ENCODE peak calls at places on chromosomes 2 and 18, in ten cellular contexts. B is adrenal gland, Y is ovary, X is right lobe of liver, S is Peyer's patch, K is A549, P is H1, U is body of pancreas, D is IMR-90, R is HCT116. T is an unnamed sample.

GRCh38 chr2:99066602-99067001 is 74.9 kb upstream of the C2orf15 start:
- DNase-seq in X (no peak), K (peak), R (peak), B (no peak), S (no peak), P (no peak), Y (no peak), D (peak), U (peak), T (peak)

GRCh38 chr18:24054130-24054529 is 39.6 kb downstream of the TTC39C start:
- DNase-seq in U (no peak), Y (no peak), P (no peak), X (no peak), K (no peak), S (no peak), R (no peak), B (no peak), D (peak), T (no peak)

GRCh38 chr18:80022613-80023012 is 11.6 kb upstream of the RBFA start:
- DNase-seq in S (no peak), X (no peak), P (no peak), K (no peak), Y (no peak), U (no peak), D (peak), B (no peak), R (peak), T (no peak)

GRCh38 chr2:120958623-120959366 is 223.1 kb downstream of the GLI2 start:
- DNase-seq in R (no peak), P (peak), U (no peak), B (no peak), K (no peak), X (no peak), Y (no peak), S (no peak), D (no peak), T (no peak)

GRCh38 chr18:57807336-57808117 is 4.4 kb upstream of the ATP8B1 start:
- DNase-seq in X (no peak), S (no peak), R (no peak), K (no peak), Y (no peak), D (peak), B (no peak), U (peak), P (no peak), T (no peak)

GRCh38 chr2:129092871-129093385 is 774.3 kb upstream of the HS6ST1 start:
- DNase-seq in B (no peak), Y (no peak), P (no peak), X (no peak), S (no peak), D (no peak), K (no peak), U (peak), R (no peak), T (no peak)

GRCh38 chr2:9594361-9595063 is 36.3 kb downstream of the YWHAQ start:
- DNase-seq in K (peak), D (peak), R (peak), P (no peak), Y (no peak), X (no peak), B (peak), S (no peak), U (peak), T (no peak)

GRCh38 chr18:26547302-26548143 is 830 bp downstream of the KCTD1 start:
- DNase-seq in Y (peak), P (no peak), X (peak), S (peak), D (peak), R (no peak), K (peak), U (peak), B (peak), T (no peak)

GRCh38 chr2:120861576-120862191 is 126.0 kb downstream of the GLI2 start:
- DNase-seq in D (peak), P (no peak), X (no peak), S (no peak), K (no peak), R (no peak), U (no peak), B (no peak), Y (peak), T (no peak)

GRCh38 chr2:57373530-57373929 is 673.1 kb upstream of the VRK2 start:
- DNase-seq in S (no peak), X (no peak), K (no peak), Y (no peak), B (no peak), U (no peak), D (peak), P (no peak), R (peak), T (no peak)

DNA sequence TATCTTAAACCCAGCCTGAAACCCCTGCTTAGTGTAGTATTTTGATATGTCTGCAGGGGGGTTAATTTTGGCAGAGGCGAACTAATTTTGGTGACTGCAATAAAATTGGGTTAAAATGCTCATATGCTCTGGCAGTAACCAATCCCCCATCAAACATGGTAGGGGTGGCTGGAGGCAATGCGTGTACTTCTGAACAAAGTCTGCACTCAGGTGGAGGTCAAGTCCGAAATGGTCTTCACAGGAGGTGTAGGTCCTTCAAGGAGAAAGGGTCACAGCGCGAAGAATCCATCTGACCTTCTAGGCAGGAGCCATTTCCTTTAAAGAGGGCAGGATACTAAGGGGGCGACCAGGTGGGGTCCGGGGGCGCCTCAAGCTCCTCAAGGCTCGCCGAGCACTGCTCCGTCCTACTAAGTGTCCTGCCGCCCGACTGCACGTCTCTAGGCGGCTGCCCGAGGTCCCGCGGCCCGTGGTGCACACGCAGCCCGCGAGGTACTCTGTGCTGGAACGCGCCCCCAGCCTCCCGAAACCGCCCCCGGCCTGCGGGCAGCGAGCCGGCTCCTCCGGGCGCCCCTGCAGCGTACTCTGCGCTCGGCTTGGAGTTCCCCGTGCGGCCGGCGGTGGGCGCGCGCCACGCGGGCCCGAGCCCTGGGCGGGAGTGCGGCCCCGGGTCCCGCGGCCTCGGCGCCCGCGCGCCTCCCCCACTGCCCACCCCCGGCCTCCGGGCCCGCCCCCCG is 1.7 kb upstream of the LDLRAD4 start:
- DNase-seq in U (peak), B (peak), X (peak), R (no peak), K (no peak), Y (peak), P (no peak), S (no peak), D (no peak), T (no peak)
- H3K27ac ChIP-seq in U (no peak), B (no peak), X (peak), R (no peak), K (peak), Y (no peak), P (no peak), S (peak), D (no peak), T (no peak)

GRCh38 chr2:127570282-127571250 is 35.1 kb downstream of the MYO7B start:
- DNase-seq in K (no peak), X (no peak), S (no peak), B (peak), Y (peak), U (peak), R (no peak), D (peak), P (no peak), T (no peak)
- TF ChIP-seq POLR2A in K (no peak), X (no peak), S (no peak), B (no peak), Y (no peak), U (no peak), R (no peak), D (no peak), P (no peak), T (no peak)

DNA sequence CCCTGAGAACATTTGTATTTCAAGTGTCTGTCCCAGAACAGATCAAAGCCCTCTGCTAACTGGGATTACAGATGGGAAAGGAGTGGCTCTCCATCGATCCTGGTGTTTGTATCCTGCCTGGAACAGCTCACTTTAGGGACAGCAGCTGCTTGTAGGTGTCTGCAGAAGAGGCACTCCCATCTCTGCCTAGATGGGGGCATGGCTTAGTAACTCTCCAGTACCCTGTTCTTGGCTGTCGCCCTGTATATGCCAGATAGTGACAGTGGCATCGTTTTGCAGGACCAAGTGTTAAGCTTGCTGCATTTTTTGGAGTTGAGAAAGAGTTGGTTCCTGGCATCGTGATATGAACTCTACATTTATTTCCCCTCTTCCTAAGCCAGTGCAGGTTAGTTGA is 189.9 kb downstream of the SH3RF3 start:
- DNase-seq in U (no peak), S (no peak), D (no peak), R (no peak), X (no peak), Y (no peak), P (no peak), B (no peak), K (no peak), T (no peak)
- H3K27ac ChIP-seq in U (no peak), S (peak), D (peak), R (no peak), X (no peak), Y (peak), P (no peak), B (no peak), K (no peak), T (no peak)

GRCh38 chr2:214809751-214810564 is 475 bp upstream of the BARD1 start:
- DNase-seq in D (peak), S (peak), B (peak), P (peak), X (peak), U (peak), R (peak), Y (peak), K (peak), T (peak)
- TF ChIP-seq POLR2A in D (no peak), S (no peak), B (no peak), P (peak), X (peak), U (peak), R (no peak), Y (peak), K (peak), T (peak)

DNA sequence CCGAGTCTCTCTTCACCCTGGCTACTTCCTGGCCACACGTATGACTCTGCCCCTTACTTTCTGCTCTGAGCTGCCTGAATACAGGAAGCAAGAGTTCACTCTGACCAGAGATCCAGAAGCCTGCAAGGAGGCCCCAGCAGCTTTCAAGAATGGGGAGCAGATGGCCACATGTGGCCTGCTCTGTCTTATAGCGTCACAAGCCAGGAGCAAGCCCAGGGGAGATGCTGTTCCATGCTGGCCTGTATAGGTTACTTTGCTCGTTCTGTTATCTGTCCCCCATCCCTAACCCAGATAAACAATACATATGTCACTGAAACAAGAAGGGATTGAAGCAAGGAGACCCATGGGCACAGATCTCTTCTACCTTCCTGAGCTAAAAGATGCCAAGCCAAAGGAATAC is 4.3 kb downstream of the PNKD start:
- DNase-seq in X (no peak), S (no peak), D (no peak), K (no peak), P (no peak), U (no peak), B (no peak), Y (no peak), R (no peak), T (no peak)
- H3K27ac ChIP-seq in X (no peak), S (no peak), D (no peak), K (no peak), P (no peak), U (peak), B (no peak), Y (no peak), R (no peak), T (no peak)

GRCh38 chr2:238285653-238286082 is 2.7 kb downstream of the PER2 start:
- DNase-seq in R (no peak), S (peak), P (no peak), D (peak), Y (peak), X (peak), B (peak), U (peak), K (peak), T (no peak)

GRCh38 chr2:238286987-238287386 is 1.4 kb downstream of the PER2 start:
- DNase-seq in D (no peak), R (no peak), S (no peak), K (no peak), U (no peak), B (no peak), X (no peak), Y (peak), P (no peak), T (no peak)

GRCh38 chr2:238286095-238286494 is 2.3 kb downstream of the PER2 start:
- DNase-seq in P (no peak), B (no peak), S (no peak), X (no peak), Y (no peak), U (peak), D (no peak), K (no peak), R (no peak), T (no peak)

GRCh38 chr2:238287702-238288649 is at the start of gene PER2:
- DNase-seq in D (peak), X (peak), S (peak), B (peak), K (peak), P (no peak), R (peak), U (peak), Y (peak), T (no peak)

GRCh38 chr2:238286551-238286950 is 1.9 kb downstream of the PER2 start:
- DNase-seq in Y (peak), U (peak), P (no peak), D (peak), S (peak), R (no peak), X (peak), K (no peak), B (peak), T (no peak)
- TF ChIP-seq POLR2A in Y (no peak), U (peak), P (no peak), D (no peak), S (no peak), R (no peak), X (peak), K (no peak), B (no peak), T (no peak)

DNA sequence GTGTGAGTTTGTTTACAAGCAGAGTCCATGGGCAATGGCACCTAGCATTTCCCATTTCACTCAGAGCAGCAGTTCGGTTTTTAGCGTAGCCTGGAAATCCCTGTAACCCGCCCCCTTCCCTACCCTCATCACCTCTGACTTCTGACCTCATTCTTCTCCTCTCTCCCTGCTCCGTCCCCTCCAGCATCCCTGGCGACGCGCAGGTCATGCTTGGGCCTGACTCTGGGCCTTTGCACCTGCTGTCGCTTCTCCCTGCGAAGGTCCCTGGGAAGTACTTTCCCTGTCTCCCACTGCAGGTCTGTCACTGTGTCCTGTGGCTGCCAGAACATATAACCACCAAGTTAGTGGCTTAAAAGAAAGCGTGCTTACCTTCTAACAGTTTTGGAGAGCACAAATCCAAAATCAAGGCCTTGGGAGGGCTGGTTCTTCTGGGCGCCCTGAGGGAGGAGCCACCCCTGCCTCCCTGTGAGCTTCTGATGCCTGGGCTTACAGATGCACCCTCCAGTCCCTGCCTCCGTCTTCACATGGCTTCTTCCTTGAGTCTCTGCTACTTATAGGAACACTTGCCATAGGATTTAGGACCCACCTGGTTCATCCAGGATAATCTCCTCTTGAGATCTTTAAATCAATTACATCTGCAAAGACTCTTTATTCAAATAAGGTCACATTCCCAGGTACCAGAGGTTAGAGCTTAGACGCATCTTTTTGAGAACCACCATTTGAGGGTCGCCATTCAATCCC is 8.1 kb upstream of the RAB17 start:
- DNase-seq in D (no peak), U (no peak), R (no peak), K (no peak), X (no peak), Y (no peak), S (no peak), P (no peak), B (no peak), T (no peak)
- H3K27ac ChIP-seq in D (no peak), U (no peak), R (no peak), K (no peak), X (no peak), Y (no peak), S (no peak), P (no peak), B (no peak), T (no peak)

DNA sequence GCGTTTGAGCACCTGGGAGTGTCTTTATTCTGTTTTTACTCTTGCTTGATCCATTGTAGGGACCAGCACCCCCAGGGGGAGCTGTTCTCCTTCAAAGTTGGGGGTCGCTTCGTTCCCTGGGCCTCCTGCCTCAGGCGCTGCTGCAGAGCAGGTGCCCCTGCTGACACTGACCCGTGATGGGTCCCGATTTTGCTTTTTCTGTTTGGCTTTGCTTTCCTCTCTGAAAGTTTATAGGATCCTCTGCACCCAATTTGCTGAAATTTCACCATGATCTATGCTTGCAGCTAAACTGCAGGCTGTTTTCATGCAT is 22.9 kb upstream of the FAHD2A start:
- DNase-seq in B (no peak), S (no peak), U (no peak), R (no peak), Y (no peak), P (no peak), D (no peak), X (no peak), K (peak), T (no peak)
- TF ChIP-seq POLR2A in B (no peak), S (no peak), U (no peak), R (no peak), Y (no peak), P (no peak), D (no peak), X (no peak), K (no peak), T (no peak)

GRCh38 chr18:63299837-63300787 is 19.5 kb downstream of the BCL2 start:
- DNase-seq in R (no peak), P (no peak), D (peak), X (no peak), B (no peak), Y (no peak), K (no peak), U (no peak), S (no peak), T (no peak)

GRCh38 chr18:63301458-63301857 is 18.1 kb downstream of the BCL2 start:
- DNase-seq in S (no peak), R (no peak), B (no peak), U (peak), Y (no peak), X (no peak), D (no peak), P (no peak), K (no peak), T (no peak)

GRCh38 chr18:63297678-63298392 is 21.7 kb downstream of the BCL2 start:
- DNase-seq in K (no peak), D (no peak), X (no peak), B (no peak), Y (peak), P (no peak), U (no peak), S (no peak), R (no peak), T (no peak)

GRCh38 chr18:63302647-63303405 is 16.7 kb downstream of the BCL2 start:
- DNase-seq in X (no peak), D (no peak), P (no peak), K (no peak), Y (no peak), U (no peak), R (no peak), S (no peak), B (no peak), T (no peak)

GRCh38 chr18:63298393-63299015 is 21.1 kb downstream of the BCL2 start:
- DNase-seq in U (no peak), X (no peak), B (no peak), P (no peak), S (no peak), R (no peak), K (no peak), D (no peak), Y (no peak), T (no peak)
- H3K27ac ChIP-seq in U (no peak), X (no peak), B (no peak), P (no peak), S (peak), R (no peak), K (no peak), D (no peak), Y (no peak), T (no peak)

GRCh38 chr2:151830966-151831365 is 2.7 kb upstream of the ARL5A start:
- DNase-seq in P (no peak), Y (no peak), B (no peak), S (no peak), D (no peak), X (no peak), K (no peak), R (no peak), U (no peak), T (no peak)

GRCh38 chr2:151827564-151828142 is 568 bp downstream of the ARL5A start:
- DNase-seq in U (peak), K (peak), B (peak), X (peak), R (no peak), D (peak), Y (no peak), S (peak), P (no peak), T (no peak)

GRCh38 chr2:151828890-151829324 is 686 bp upstream of the ARL5A start:
- DNase-seq in Y (no peak), R (no peak), B (no peak), P (no peak), K (no peak), U (no peak), D (no peak), S (no peak), X (no peak), T (no peak)

GRCh38 chr2:151826737-151827157 is 1.5 kb downstream of the ARL5A start:
- DNase-seq in U (no peak), K (no peak), R (no peak), B (no peak), P (no peak), Y (no peak), X (no peak), D (peak), S (no peak), T (no peak)

DNA sequence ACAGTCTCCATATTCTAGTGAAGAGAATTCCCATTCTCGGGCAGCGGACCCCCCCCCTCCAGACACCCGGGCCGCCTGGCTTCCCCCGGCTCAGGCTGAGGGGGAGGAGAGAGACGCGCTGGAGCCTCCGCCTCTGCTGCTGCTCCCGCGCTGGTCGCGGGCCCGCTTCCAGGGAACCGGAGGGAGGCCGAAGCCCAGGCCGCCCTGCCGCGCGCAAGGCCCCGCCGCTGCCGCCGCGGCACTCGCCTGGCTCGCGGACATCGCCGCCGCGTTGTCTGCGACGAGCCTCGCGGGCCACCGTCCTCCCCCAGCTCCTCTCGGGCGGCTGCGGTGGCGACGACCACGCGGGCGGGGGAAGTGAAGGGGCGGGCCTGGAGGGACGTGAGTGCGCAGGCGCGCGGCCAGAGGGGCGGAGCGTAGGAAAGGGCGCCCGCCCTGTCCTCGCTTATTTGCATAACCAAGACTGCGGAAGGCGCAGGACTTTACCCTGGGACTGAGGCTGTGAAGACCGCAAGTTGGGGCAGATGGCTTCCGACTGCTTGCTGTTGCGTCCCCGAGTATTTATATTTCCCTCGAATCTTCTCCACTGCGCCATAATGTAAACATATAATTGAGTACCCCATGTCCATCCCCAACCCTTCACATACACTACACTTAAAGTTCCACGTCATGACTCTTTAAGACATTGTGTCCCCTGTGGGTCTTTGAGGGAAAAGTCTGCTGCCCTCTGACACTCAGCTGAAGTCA is at the start of gene ARL5A:
- DNase-seq in D (peak), P (peak), K (peak), U (peak), R (peak), Y (peak), S (peak), B (peak), X (peak), T (peak)
- TF ChIP-seq POLR2A in D (peak), P (peak), K (peak), U (peak), R (peak), Y (peak), S (peak), B (peak), X (peak), T (peak)